ENCODE peak calls at places on chromosomes 3 and 15, in seven cellular contexts. O is astrocyte of the cerebellum, X is progenitor cell of endocrine pancreas, L is lung, C is stomach, R is thoracic aorta, I is endothelial cell. S is an unnamed sample.

GRCh38 chr3:12990781-12991480 is 82.3 kb downstream of the IQSEC1 start:
- DNase-seq in R (no peak), X (no peak), L (no peak), O (peak; percentile 52), I (no peak), C (no peak), S (no peak)

GRCh38 chr15:40985541-40986330 is 32.5 kb downstream of the CHAC1 start:
- DNase-seq in O (no peak), I (no peak), L (no peak), C (no peak), X (no peak), R (peak; percentile 13), S (no peak)

GRCh38 chr15:75361989-75362641 is 6.3 kb downstream of the MAN2C1 start:
- DNase-seq in O (no peak), R (no peak), L (no peak), X (no peak), I (no peak), C (no peak), S (no peak)

GRCh38 chr3:115624029-115624645 is 827 bp downstream of the GAP43 start:
- DNase-seq in R (no peak), I (peak; percentile 7), L (no peak), C (no peak), O (no peak), X (no peak), S (no peak)

GRCh38 chr3:57966823-57967222 is 41.4 kb upstream of the FLNB start:
- DNase-seq in O (no peak), C (no peak), R (no peak), X (no peak), L (no peak), I (no peak), S (no peak)

GRCh38 chr15:75672646-75673425 is 25.1 kb downstream of the SNX33 start:
- DNase-seq in R (no peak), L (no peak), O (peak; percentile 49), X (no peak), I (no peak), C (peak; percentile 62), S (peak; percentile 24)

GRCh38 chr3:13718000-13718399 is 161.9 kb downstream of the WNT7A start:
- DNase-seq in X (no peak), C (peak; percentile 7), R (no peak), I (no peak), O (no peak), L (no peak), S (no peak)

GRCh38 chr3:180048108-180048507 is 11.4 kb upstream of the PEX5L start:
- DNase-seq in X (no peak), C (no peak), O (no peak), R (no peak), L (no peak), I (no peak), S (no peak)

GRCh38 chr3:171974986-171975837 is 64.2 kb upstream of the FNDC3B start:
- DNase-seq in I (no peak), C (no peak), X (no peak), L (no peak), O (no peak), R (no peak), S (no peak)

GRCh38 chr3:53328750-53329149 is 18.6 kb downstream of the DCP1A start:
- DNase-seq in X (no peak), L (no peak), O (no peak), R (no peak), C (no peak), I (no peak), S (no peak)

GRCh38 chr3:159322322-159322939 is 520.6 kb downstream of the MFSD1 start:
- DNase-seq in L (no peak), X (no peak), I (peak; percentile 66), R (no peak), O (no peak), C (no peak), S (peak; percentile 70)

GRCh38 chr3:36461588-36461987 is 81.3 kb downstream of the STAC start:
- DNase-seq in O (peak; percentile 53), L (no peak), C (no peak), X (no peak), R (no peak), I (no peak), S (no peak)

GRCh38 chr15:59689626-59690236 is 611 bp upstream of the BNIP2 start:
- DNase-seq in O (peak; percentile 19), L (peak; percentile 90), R (peak; percentile 81), I (peak; percentile 60), C (peak; percentile 88), X (peak; percentile 25), S (peak; percentile 62)

GRCh38 chr15:31393441-31394091 is 66.9 kb downstream of the KLF13 start:
- DNase-seq in O (no peak), L (no peak), I (no peak), C (no peak), X (no peak), R (no peak), S (no peak)

GRCh38 chr15:32130823-32131222 is 100.5 kb downstream of the CHRNA7 start:
- DNase-seq in X (no peak), L (no peak), R (no peak), O (no peak), I (no peak), C (no peak), S (no peak)

GRCh38 chr3:50221413-50222168 is 14.4 kb upstream of the GNAI2 start:
- DNase-seq in X (no peak), L (no peak), O (no peak), I (peak; percentile 29), R (no peak), C (no peak), S (no peak)
- TF ChIP-seq CTCF in X (peak; percentile 35), L (no peak), O (no peak), I (no peak), R (no peak), C (no peak), S (no peak)

GRCh38 chr3:61564405-61565059 is 3.2 kb downstream of the PTPRG start:
- DNase-seq in C (peak; percentile 66), L (peak; percentile 80), I (peak; percentile 93), X (peak; percentile 82), O (peak; percentile 33), R (peak; percentile 39), S (peak; percentile 93)
- TF ChIP-seq CTCF in C (peak; percentile 27), L (peak; percentile 56), I (peak; percentile 86), X (peak; percentile 90), O (peak; percentile 84), R (peak; percentile 87), S (peak; percentile 86)

DNA sequence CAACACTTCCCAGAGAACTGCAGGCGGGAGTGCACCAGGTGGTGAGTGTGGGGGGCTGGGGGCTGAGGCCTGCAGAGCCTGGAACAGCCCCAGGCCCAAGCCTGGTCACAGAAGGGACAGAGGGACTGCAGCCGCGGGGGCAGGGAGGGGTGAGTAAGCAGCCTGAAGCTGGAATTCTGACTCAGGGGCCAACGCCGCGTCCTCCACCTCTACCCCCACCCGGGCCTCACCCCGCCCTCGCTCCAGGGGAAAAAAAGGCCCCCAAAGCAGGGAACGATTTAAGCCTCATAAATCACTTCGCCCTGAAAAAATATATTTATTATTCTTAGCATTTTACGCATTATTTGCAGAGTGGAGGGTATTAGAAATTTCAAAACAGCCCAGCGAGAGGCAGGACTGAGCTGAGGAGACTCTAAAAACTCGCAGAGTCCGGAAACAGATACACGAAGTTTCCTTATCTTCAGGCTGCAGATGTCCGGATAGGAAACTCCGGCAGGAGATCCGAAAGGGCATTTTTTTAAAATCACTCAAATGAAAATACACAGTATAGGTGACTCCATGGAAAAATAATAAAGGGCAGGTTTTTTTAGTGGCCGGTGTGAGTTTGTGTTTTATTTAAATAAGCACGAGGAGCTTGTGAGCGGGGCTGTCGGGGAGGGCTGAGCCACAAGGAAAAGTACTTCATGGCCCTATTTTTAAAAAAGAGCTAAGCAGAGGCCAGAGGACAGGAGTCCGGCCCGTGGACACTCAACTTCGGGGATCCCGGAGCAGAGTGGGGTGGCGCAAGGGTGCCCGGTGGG is 9.9 kb downstream of the GATA2 start:
- DNase-seq in I (peak; percentile 69), O (no peak), X (no peak), R (no peak), L (no peak), C (no peak), S (peak; percentile 56)
- TF ChIP-seq CTCF in I (no peak), O (peak; percentile 19), X (no peak), R (no peak), L (no peak), C (no peak), S (no peak)

GRCh38 chr3:99499235-99499798 is 139.1 kb upstream of the COL8A1 start:
- DNase-seq in O (peak; percentile 48), X (no peak), L (no peak), C (peak; percentile 27), I (peak; percentile 49), R (no peak), S (peak; percentile 30)
- TF ChIP-seq CTCF in O (peak; percentile 88), X (peak; percentile 83), L (peak; percentile 27), C (peak; percentile 42), I (peak; percentile 72), R (peak; percentile 59), S (peak; percentile 81)

GRCh38 chr3:23648965-23649328 is 156.8 kb upstream of the UBE2E1 start:
- DNase-seq in L (no peak), X (no peak), C (no peak), R (no peak), I (no peak), O (no peak), S (no peak)

GRCh38 chr3:23647706-23648258 is 158.0 kb upstream of the UBE2E1 start:
- DNase-seq in R (no peak), L (peak; percentile 21), X (no peak), C (no peak), O (no peak), I (no peak), S (no peak)

GRCh38 chr3:23646201-23646955 is 159.4 kb upstream of the UBE2E1 start:
- DNase-seq in I (no peak), X (no peak), L (no peak), O (no peak), C (no peak), R (no peak), S (no peak)

GRCh38 chr3:23649502-23649901 is 156.3 kb upstream of the UBE2E1 start:
- DNase-seq in O (no peak), L (no peak), I (no peak), X (no peak), C (no peak), R (no peak), S (no peak)

DNA sequence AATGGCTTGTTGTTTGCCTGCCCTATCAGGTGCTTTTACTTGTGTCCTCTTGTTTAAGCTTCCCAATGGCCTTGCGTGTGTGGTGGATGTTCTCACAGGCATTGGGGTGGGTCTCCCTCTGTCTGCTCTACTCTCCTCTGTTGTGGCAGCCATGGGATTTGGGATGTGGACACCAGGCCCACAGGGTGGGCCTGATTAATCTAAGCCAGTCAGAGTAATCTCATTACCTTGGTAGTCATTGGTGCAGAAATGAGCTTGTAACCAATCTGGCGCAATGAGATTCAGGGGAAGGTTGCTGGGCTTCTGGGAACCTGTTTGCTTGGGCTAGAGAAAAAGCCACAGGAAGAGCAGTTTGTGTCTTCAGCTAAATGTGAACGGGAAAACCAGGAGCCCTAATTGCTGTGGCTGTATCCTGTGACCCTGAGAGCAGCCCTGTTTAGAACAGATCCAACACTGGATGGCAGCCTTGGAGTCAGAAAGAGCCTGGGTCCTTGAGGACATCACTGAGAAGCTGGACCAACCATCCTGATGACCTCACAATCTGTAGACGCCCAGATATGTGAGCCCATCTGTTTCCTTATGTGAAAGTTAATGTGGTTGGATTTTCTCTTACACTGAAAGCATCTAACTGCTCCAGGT is 157.3 kb upstream of the UBE2E1 start:
- DNase-seq in C (no peak), R (no peak), X (no peak), O (no peak), I (no peak), L (peak; percentile 24), S (no peak)
- TF ChIP-seq CTCF in C (no peak), R (no peak), X (no peak), O (no peak), I (no peak), L (no peak), S (no peak)

GRCh38 chr15:90232941-90233700 is 620 bp downstream of the CIB1 start:
- DNase-seq in C (peak; percentile 74), O (no peak), X (peak; percentile 51), R (no peak), L (peak; percentile 73), I (peak; percentile 58), S (peak; percentile 66)
- TF ChIP-seq CTCF in C (peak; percentile 46), O (peak; percentile 51), X (peak; percentile 55), R (peak; percentile 36), L (no peak), I (no peak), S (peak; percentile 40)

S was measured in nephron progenitor cell.